ENCODE peak calls at places on chromosomes 5 and 9, in six cellular contexts. One of them, this sample, is unnamed.
A peak's percentile ranks its signal among the peaks of the same experiment; 100 is the strongest.

GRCh38 chr9:83444110-83444509 is 94.1 kb downstream of the FRMD3 start:
- DNase-seq in tibial nerve: peak; percentile 25
- DNase-seq in GM23338: no peak
- DNase-seq in PC-9: no peak
- DNase-seq in transverse colon: no peak
- DNase-seq in colonic mucosa: no peak
- DNase-seq in this sample: no peak

GRCh38 chr5:176543428-176544182 is 5.5 kb upstream of the CDHR2 start:
- DNase-seq in transverse colon: peak; percentile 88
- DNase-seq in PC-9: peak; percentile 76
- DNase-seq in tibial nerve: no peak
- DNase-seq in GM23338: peak; percentile 80
- DNase-seq in colonic mucosa: peak; percentile 84
- DNase-seq in this sample: peak; percentile 90

GRCh38 chr5:150172147-150172546 is 5.6 kb downstream of the CDX1 start:
- DNase-seq in GM23338: no peak
- DNase-seq in transverse colon: no peak
- DNase-seq in PC-9: no peak
- DNase-seq in tibial nerve: no peak
- DNase-seq in colonic mucosa: peak; percentile 62
- DNase-seq in this sample: peak; percentile 63

GRCh38 chr9:127177682-127178265 is 55.3 kb upstream of the ANGPTL2 start:
- DNase-seq in PC-9: no peak
- DNase-seq in tibial nerve: no peak
- DNase-seq in transverse colon: peak; percentile 3
- DNase-seq in colonic mucosa: peak; percentile 14
- DNase-seq in GM23338: no peak
- DNase-seq in this sample: no peak

GRCh38 chr5:71955718-71956117 is 151.6 kb upstream of the MAP1B start:
- DNase-seq in transverse colon: no peak
- DNase-seq in colonic mucosa: no peak
- DNase-seq in GM23338: no peak
- DNase-seq in PC-9: no peak
- DNase-seq in tibial nerve: no peak
- DNase-seq in this sample: peak; percentile 42

GRCh38 chr5:81216152-81216551 is 17.0 kb upstream of the CKMT2 start:
- DNase-seq in GM23338: no peak
- DNase-seq in colonic mucosa: no peak
- DNase-seq in transverse colon: no peak
- DNase-seq in tibial nerve: no peak
- DNase-seq in PC-9: no peak
- DNase-seq in this sample: no peak

GRCh38 chr9:91234523-91234922 is 127.2 kb downstream of the AUH start:
- DNase-seq in colonic mucosa: no peak
- DNase-seq in GM23338: peak; percentile 50
- DNase-seq in transverse colon: no peak
- DNase-seq in tibial nerve: no peak
- DNase-seq in PC-9: no peak
- DNase-seq in this sample: no peak

GRCh38 chr5:55062039-55062779 is 38.2 kb downstream of the GZMK start:
- DNase-seq in colonic mucosa: no peak
- DNase-seq in tibial nerve: no peak
- DNase-seq in PC-9: no peak
- DNase-seq in transverse colon: peak; percentile 30
- DNase-seq in GM23338: no peak
- DNase-seq in this sample: peak; percentile 45

GRCh38 chr5:6504677-6505414 is 56.2 kb downstream of the UBE2QL1 start:
- DNase-seq in PC-9: no peak
- DNase-seq in transverse colon: no peak
- DNase-seq in tibial nerve: no peak
- DNase-seq in GM23338: no peak
- DNase-seq in colonic mucosa: no peak
- DNase-seq in this sample: no peak

GRCh38 chr5:138967806-138968448 is 92.8 kb upstream of the LRRTM2 start:
- DNase-seq in PC-9: no peak
- DNase-seq in transverse colon: peak; percentile 87
- DNase-seq in tibial nerve: no peak
- DNase-seq in colonic mucosa: peak; percentile 94
- DNase-seq in GM23338: no peak
- DNase-seq in this sample: peak; percentile 95

GRCh38 chr5:138972230-138972629 is 97.1 kb upstream of the LRRTM2 start:
- DNase-seq in GM23338: no peak
- DNase-seq in colonic mucosa: no peak
- DNase-seq in transverse colon: no peak
- DNase-seq in tibial nerve: no peak
- DNase-seq in PC-9: no peak
- DNase-seq in this sample: no peak

GRCh38 chr5:138968601-138969000 is 93.5 kb upstream of the LRRTM2 start:
- DNase-seq in GM23338: no peak
- DNase-seq in tibial nerve: no peak
- DNase-seq in transverse colon: no peak
- DNase-seq in PC-9: no peak
- DNase-seq in colonic mucosa: no peak
- DNase-seq in this sample: no peak

GRCh38 chr5:138966236-138966985 is 91.3 kb upstream of the LRRTM2 start:
- DNase-seq in colonic mucosa: no peak
- DNase-seq in PC-9: no peak
- DNase-seq in GM23338: no peak
- DNase-seq in transverse colon: no peak
- DNase-seq in tibial nerve: no peak
- DNase-seq in this sample: no peak

GRCh38 chr5:138969323-138970013 is 94.3 kb upstream of the LRRTM2 start:
- DNase-seq in PC-9: no peak
- DNase-seq in GM23338: no peak
- DNase-seq in transverse colon: no peak
- DNase-seq in colonic mucosa: no peak
- DNase-seq in tibial nerve: no peak
- DNase-seq in this sample: no peak
- H3K4me1 ChIP-seq in PC-9: no peaks in the 10 kb centered on the region
- H3K4me1 ChIP-seq in GM23338: no peaks in the 10 kb centered on the region
- H3K4me1 ChIP-seq in transverse colon: peaks cover 42% of the 10 kb centered on the region
- H3K4me1 ChIP-seq in colonic mucosa: no peaks in the 10 kb centered on the region
- H3K4me1 ChIP-seq in tibial nerve: no peaks in the 10 kb centered on the region
- H3K4me1 ChIP-seq in this sample: peaks cover 15% of the 10 kb centered on the region

GRCh38 chr9:93555370-93555769 is 21.0 kb upstream of the PHF2 start:
- DNase-seq in PC-9: no peak
- DNase-seq in tibial nerve: no peak
- DNase-seq in transverse colon: no peak
- DNase-seq in colonic mucosa: no peak
- DNase-seq in GM23338: peak; percentile 30
- DNase-seq in this sample: no peak
- H3K36me3 ChIP-seq in PC-9: peaks cover 34% of the 10 kb centered on the region
- H3K36me3 ChIP-seq in tibial nerve: peaks cover 86% of the 10 kb centered on the region
- H3K36me3 ChIP-seq in transverse colon: no peaks in the 10 kb centered on the region
- H3K36me3 ChIP-seq in colonic mucosa: peaks cover 23% of the 10 kb centered on the region
- H3K36me3 ChIP-seq in GM23338: peaks cover 25% of the 10 kb centered on the region
- H3K36me3 ChIP-seq in this sample: peaks cover 22% of the 10 kb centered on the region

DNA sequence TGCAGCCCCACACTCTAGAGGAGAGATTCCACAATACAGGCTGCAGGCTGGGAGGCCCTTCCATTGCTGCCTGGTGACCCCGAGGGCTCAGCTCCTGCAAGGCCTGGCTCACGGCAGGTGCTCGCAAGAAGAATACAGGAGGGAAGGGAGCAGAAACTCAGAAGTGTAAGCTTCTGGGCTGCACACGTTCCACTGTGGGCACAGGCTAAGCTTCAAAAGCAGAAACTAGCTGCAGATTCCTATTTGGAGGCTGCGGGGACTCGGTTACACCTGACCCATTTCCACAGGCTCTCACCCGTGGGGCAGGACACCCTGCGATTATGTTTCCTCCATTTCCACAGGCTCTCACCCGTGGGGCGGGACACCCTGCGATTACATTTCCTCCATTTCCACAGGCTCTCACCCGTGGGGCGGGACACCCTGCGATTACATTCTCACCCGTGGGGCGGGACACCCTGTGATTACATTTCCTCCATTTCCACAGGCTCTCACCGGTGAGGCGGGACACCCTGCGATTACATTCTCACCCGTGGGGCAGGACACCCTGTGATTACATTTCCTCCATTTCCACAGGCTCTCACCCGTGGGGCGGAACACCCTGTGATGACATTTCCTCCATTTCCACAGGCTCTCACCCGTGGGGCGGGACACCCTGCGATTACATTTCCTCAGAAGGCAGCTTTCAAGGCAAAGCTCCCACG is 10.3 kb downstream of the LPCAT1 start:
- DNase-seq in transverse colon: peak; percentile 5
- DNase-seq in tibial nerve: no peak
- DNase-seq in GM23338: no peak
- DNase-seq in PC-9: no peak
- DNase-seq in colonic mucosa: no peak
- DNase-seq in this sample: no peak
- H3K4me1 ChIP-seq in transverse colon: peaks cover 9% of the 10 kb centered on the region
- H3K4me1 ChIP-seq in tibial nerve: no peaks in the 10 kb centered on the region
- H3K4me1 ChIP-seq in GM23338: peaks cover 61% of the 10 kb centered on the region
- H3K4me1 ChIP-seq in PC-9: peaks cover 64% of the 10 kb centered on the region
- H3K4me1 ChIP-seq in colonic mucosa: no peaks in the 10 kb centered on the region
- H3K4me1 ChIP-seq in this sample: no peaks in the 10 kb centered on the region

GRCh38 chr9:32424616-32425015 is 40.2 kb downstream of the ACO1 start:
- DNase-seq in GM23338: no peak
- DNase-seq in PC-9: peak; percentile 20
- DNase-seq in colonic mucosa: no peak
- DNase-seq in tibial nerve: no peak
- DNase-seq in transverse colon: no peak
- DNase-seq in this sample: no peak
- H3K36me3 ChIP-seq in GM23338: no peaks in the 10 kb centered on the region
- H3K36me3 ChIP-seq in PC-9: no peaks in the 10 kb centered on the region
- H3K36me3 ChIP-seq in colonic mucosa: peaks cover 5% of the 10 kb centered on the region
- H3K36me3 ChIP-seq in tibial nerve: peaks cover 87% of the 10 kb centered on the region
- H3K36me3 ChIP-seq in transverse colon: no peaks in the 10 kb centered on the region
- H3K36me3 ChIP-seq in this sample: peaks cover 8% of the 10 kb centered on the region

GRCh38 chr5:32275421-32275765 is 37.3 kb downstream of the MTMR12 start:
- DNase-seq in transverse colon: no peak
- DNase-seq in colonic mucosa: no peak
- DNase-seq in PC-9: no peak
- DNase-seq in GM23338: no peak
- DNase-seq in tibial nerve: no peak
- DNase-seq in this sample: no peak
- H3K4me1 ChIP-seq in transverse colon: peaks cover 26% of the 10 kb centered on the region
- H3K4me1 ChIP-seq in colonic mucosa: peaks cover 10% of the 10 kb centered on the region
- H3K4me1 ChIP-seq in PC-9: no peaks in the 10 kb centered on the region
- H3K4me1 ChIP-seq in GM23338: peaks cover 37% of the 10 kb centered on the region
- H3K4me1 ChIP-seq in tibial nerve: no peaks in the 10 kb centered on the region
- H3K4me1 ChIP-seq in this sample: peaks cover 13% of the 10 kb centered on the region

DNA sequence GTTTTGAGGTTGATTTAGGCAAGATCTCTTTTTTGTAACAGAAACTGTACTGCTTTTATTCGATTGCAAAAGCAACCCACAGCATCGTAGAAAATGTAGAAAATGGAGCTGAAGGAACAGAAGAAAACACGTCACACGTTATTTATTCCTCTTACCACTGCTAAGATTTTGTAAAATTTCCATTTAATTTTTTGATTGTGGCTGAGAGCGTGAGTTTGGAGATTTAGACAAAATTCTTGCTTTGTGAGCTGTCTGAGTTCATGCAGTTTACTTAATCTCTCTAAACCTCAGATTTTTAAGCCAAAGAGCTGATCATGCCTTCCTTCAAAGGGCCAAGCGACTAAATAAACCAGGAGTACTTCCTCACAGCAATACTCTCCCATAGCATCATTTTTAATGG is 24.8 kb downstream of the DPYSL3 start:
- DNase-seq in GM23338: no peak
- DNase-seq in tibial nerve: no peak
- DNase-seq in colonic mucosa: no peak
- DNase-seq in PC-9: no peak
- DNase-seq in transverse colon: no peak
- DNase-seq in this sample: no peak
- H3K36me3 ChIP-seq in GM23338: no peaks in the 10 kb centered on the region
- H3K36me3 ChIP-seq in tibial nerve: no peaks in the 10 kb centered on the region
- H3K36me3 ChIP-seq in colonic mucosa: no peaks in the 10 kb centered on the region
- H3K36me3 ChIP-seq in PC-9: no peaks in the 10 kb centered on the region
- H3K36me3 ChIP-seq in transverse colon: no peaks in the 10 kb centered on the region
- H3K36me3 ChIP-seq in this sample: no peaks in the 10 kb centered on the region

This sample was measured in small intestine.